ENCODE peak calls at places on chromosomes 2 and 18, in eight cellular contexts. One of them, this sample, is unnamed.

GRCh38 chr2:192559541-192560126 is 364.9 kb upstream of the TMEFF2 start:
- DNase-seq in IMR-90: no peak
- DNase-seq in BJ: no peak
- DNase-seq in epithelial cell of esophagus: peak
- DNase-seq in esophagus squamous epithelium: no peak
- DNase-seq in osteocyte: no peak
- DNase-seq in AG04450: no peak
- DNase-seq in GM10248: no peak
- DNase-seq in this sample: no peak

GRCh38 chr18:10131036-10131774 is 217.4 kb downstream of the VAPA start:
- DNase-seq in IMR-90: no peak
- DNase-seq in BJ: no peak
- DNase-seq in epithelial cell of esophagus: peak
- DNase-seq in esophagus squamous epithelium: no peak
- DNase-seq in osteocyte: no peak
- DNase-seq in AG04450: no peak
- DNase-seq in GM10248: no peak
- DNase-seq in this sample: no peak

GRCh38 chr18:2312440-2312839 is 258.9 kb downstream of the METTL4 start:
- DNase-seq in IMR-90: no peak
- DNase-seq in BJ: no peak
- DNase-seq in epithelial cell of esophagus: no peak
- DNase-seq in esophagus squamous epithelium: no peak
- DNase-seq in osteocyte: no peak
- DNase-seq in AG04450: no peak
- DNase-seq in GM10248: peak
- DNase-seq in this sample: peak

GRCh38 chr2:33726415-33726814 is 127.3 kb upstream of the FAM98A start:
- DNase-seq in IMR-90: no peak
- DNase-seq in BJ: no peak
- DNase-seq in epithelial cell of esophagus: no peak
- DNase-seq in esophagus squamous epithelium: no peak
- DNase-seq in osteocyte: no peak
- DNase-seq in AG04450: no peak
- DNase-seq in GM10248: no peak
- DNase-seq in this sample: no peak

GRCh38 chr2:45329045-45329677 is 281.9 kb downstream of the SRBD1 start:
- DNase-seq in IMR-90: peak
- DNase-seq in BJ: no peak
- DNase-seq in epithelial cell of esophagus: peak
- DNase-seq in esophagus squamous epithelium: no peak
- DNase-seq in osteocyte: no peak
- DNase-seq in AG04450: no peak
- DNase-seq in GM10248: no peak
- DNase-seq in this sample: no peak

GRCh38 chr2:19574788-19575260 is 216.4 kb upstream of the OSR1 start:
- DNase-seq in IMR-90: peak
- DNase-seq in BJ: peak
- DNase-seq in epithelial cell of esophagus: peak
- DNase-seq in esophagus squamous epithelium: no peak
- DNase-seq in osteocyte: no peak
- DNase-seq in AG04450: peak
- DNase-seq in GM10248: no peak
- DNase-seq in this sample: no peak

GRCh38 chr2:129880971-129881370 is 98.5 kb upstream of the RAB6C start:
- DNase-seq in IMR-90: no peak
- DNase-seq in BJ: no peak
- DNase-seq in epithelial cell of esophagus: no peak
- DNase-seq in esophagus squamous epithelium: no peak
- DNase-seq in osteocyte: peak
- DNase-seq in AG04450: no peak
- DNase-seq in GM10248: no peak
- DNase-seq in this sample: no peak

GRCh38 chr2:116435648-116436047 is 1378.8 kb upstream of the DDX18 start:
- DNase-seq in IMR-90: no peak
- DNase-seq in BJ: no peak
- DNase-seq in epithelial cell of esophagus: no peak
- DNase-seq in esophagus squamous epithelium: no peak
- DNase-seq in osteocyte: no peak
- DNase-seq in AG04450: no peak
- DNase-seq in GM10248: no peak
- DNase-seq in this sample: no peak

GRCh38 chr18:49487711-49488310 is 777 bp upstream of the C18orf32 start:
- DNase-seq in IMR-90: no peak
- DNase-seq in BJ: no peak
- DNase-seq in epithelial cell of esophagus: no peak
- DNase-seq in esophagus squamous epithelium: no peak
- DNase-seq in osteocyte: peak
- DNase-seq in AG04450: no peak
- DNase-seq in GM10248: no peak
- DNase-seq in this sample: no peak

GRCh38 chr18:44898536-44898935 is 217.8 kb downstream of the SETBP1 start:
- DNase-seq in IMR-90: no peak
- DNase-seq in BJ: no peak
- DNase-seq in epithelial cell of esophagus: peak
- DNase-seq in esophagus squamous epithelium: no peak
- DNase-seq in osteocyte: no peak
- DNase-seq in AG04450: no peak
- DNase-seq in GM10248: no peak
- DNase-seq in this sample: no peak

GRCh38 chr2:151302879-151303278 is 13.4 kb upstream of the NMI start:
- DNase-seq in IMR-90: peak
- DNase-seq in BJ: no peak
- DNase-seq in epithelial cell of esophagus: peak
- DNase-seq in esophagus squamous epithelium: no peak
- DNase-seq in osteocyte: no peak
- DNase-seq in AG04450: peak
- DNase-seq in GM10248: no peak
- DNase-seq in this sample: no peak

GRCh38 chr2:27844821-27845255 is 45.3 kb downstream of the RBKS start:
- DNase-seq in IMR-90: peak
- DNase-seq in BJ: peak
- DNase-seq in epithelial cell of esophagus: peak
- DNase-seq in esophagus squamous epithelium: no peak
- DNase-seq in osteocyte: no peak
- DNase-seq in AG04450: no peak
- DNase-seq in GM10248: no peak
- DNase-seq in this sample: no peak

GRCh38 chr2:150167711-150168110 is 319.8 kb downstream of the RND3 start:
- DNase-seq in IMR-90: peak
- DNase-seq in BJ: peak
- DNase-seq in epithelial cell of esophagus: peak
- DNase-seq in esophagus squamous epithelium: no peak
- DNase-seq in osteocyte: no peak
- DNase-seq in AG04450: no peak
- DNase-seq in GM10248: peak
- DNase-seq in this sample: peak

GRCh38 chr2:199471443-199472057 is 13.8 kb upstream of the SATB2 start:
- DNase-seq in IMR-90: peak
- DNase-seq in BJ: no peak
- DNase-seq in epithelial cell of esophagus: no peak
- DNase-seq in esophagus squamous epithelium: no peak
- DNase-seq in osteocyte: peak
- DNase-seq in AG04450: no peak
- DNase-seq in GM10248: peak
- DNase-seq in this sample: peak

GRCh38 chr18:12253517-12254136 is 534 bp upstream of the CIDEA start:
- DNase-seq in IMR-90: no peak
- DNase-seq in BJ: no peak
- DNase-seq in epithelial cell of esophagus: no peak
- DNase-seq in esophagus squamous epithelium: no peak
- DNase-seq in osteocyte: no peak
- DNase-seq in AG04450: no peak
- DNase-seq in GM10248: no peak
- DNase-seq in this sample: no peak

GRCh38 chr2:232327089-232328037 is 51.2 kb upstream of the ALPP start:
- DNase-seq in IMR-90: peak
- DNase-seq in BJ: peak
- DNase-seq in epithelial cell of esophagus: peak
- DNase-seq in esophagus squamous epithelium: no peak
- DNase-seq in osteocyte: peak
- DNase-seq in AG04450: peak
- DNase-seq in GM10248: peak
- DNase-seq in this sample: peak

GRCh38 chr2:232323328-232323650 is 55.3 kb upstream of the ALPP start:
- DNase-seq in IMR-90: no peak
- DNase-seq in BJ: no peak
- DNase-seq in epithelial cell of esophagus: no peak
- DNase-seq in esophagus squamous epithelium: no peak
- DNase-seq in osteocyte: no peak
- DNase-seq in AG04450: no peak
- DNase-seq in GM10248: no peak
- DNase-seq in this sample: no peak

GRCh38 chr2:232324778-232325177 is 53.8 kb upstream of the ALPP start:
- DNase-seq in IMR-90: no peak
- DNase-seq in BJ: no peak
- DNase-seq in epithelial cell of esophagus: no peak
- DNase-seq in esophagus squamous epithelium: no peak
- DNase-seq in osteocyte: no peak
- DNase-seq in AG04450: no peak
- DNase-seq in GM10248: no peak
- DNase-seq in this sample: no peak

GRCh38 chr2:232328038-232328435 is 50.5 kb upstream of the ALPP start:
- DNase-seq in IMR-90: no peak
- DNase-seq in BJ: no peak
- DNase-seq in epithelial cell of esophagus: no peak
- DNase-seq in esophagus squamous epithelium: no peak
- DNase-seq in osteocyte: no peak
- DNase-seq in AG04450: no peak
- DNase-seq in GM10248: no peak
- DNase-seq in this sample: no peak

DNA sequence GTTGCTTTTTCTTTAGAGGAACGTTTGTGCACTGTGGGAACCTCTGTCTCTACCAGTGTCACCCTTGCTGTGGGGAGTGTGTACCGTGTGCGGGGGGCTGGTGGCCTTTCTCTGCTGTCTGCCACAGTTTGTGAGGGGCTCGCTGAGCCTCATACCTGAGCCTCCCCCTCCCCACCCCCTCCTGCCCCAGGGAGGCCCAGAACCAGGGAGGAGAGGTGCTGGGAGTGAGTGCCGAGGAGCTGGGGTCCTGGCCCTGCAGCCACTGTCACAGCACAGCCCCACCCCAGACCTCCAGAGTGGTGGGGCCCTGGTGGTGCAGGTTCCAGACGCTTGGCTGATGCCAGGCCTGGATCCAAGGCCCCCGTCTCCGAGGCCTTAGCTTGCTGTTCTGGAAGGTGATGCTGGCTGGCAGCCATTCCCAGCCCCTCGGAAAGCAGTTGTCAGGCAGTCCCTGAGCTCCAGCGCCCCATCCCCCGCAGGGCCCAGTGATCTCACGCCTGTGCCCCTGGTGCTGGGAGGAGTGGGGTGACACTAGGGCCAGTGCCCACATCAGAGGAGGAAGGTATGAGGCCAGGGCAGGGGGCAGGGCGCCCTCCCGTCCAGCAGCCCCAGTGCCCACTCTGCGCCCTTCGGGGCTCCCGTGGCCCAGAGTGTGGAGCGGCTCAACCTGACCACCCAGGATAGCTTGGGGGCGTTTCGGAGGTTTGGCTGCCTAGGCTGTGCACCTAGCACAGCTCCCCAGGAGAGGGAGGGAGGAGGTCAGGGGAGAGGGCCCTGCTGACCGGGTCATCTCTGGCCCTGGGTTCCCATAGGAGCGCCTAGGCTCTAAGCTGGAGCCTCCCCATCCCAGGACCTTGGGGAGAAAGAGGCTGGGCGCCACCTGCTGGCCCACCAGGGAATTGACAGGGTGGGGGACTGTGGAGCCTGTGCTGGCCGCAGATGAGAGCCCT is 53.0 kb upstream of the ALPP start:
- DNase-seq in IMR-90: peak
- DNase-seq in BJ: no peak
- DNase-seq in epithelial cell of esophagus: peak
- DNase-seq in esophagus squamous epithelium: no peak
- DNase-seq in osteocyte: no peak
- DNase-seq in AG04450: peak
- DNase-seq in GM10248: peak
- DNase-seq in this sample: no peak
- TF ChIP-seq CTCF in IMR-90: peak
- TF ChIP-seq CTCF in BJ: peak
- TF ChIP-seq CTCF in epithelial cell of esophagus: peak
- TF ChIP-seq CTCF in esophagus squamous epithelium: peak
- TF ChIP-seq CTCF in osteocyte: peak
- TF ChIP-seq CTCF in AG04450: peak
- TF ChIP-seq CTCF in GM10248: peak
- TF ChIP-seq CTCF in this sample: peak

GRCh38 chr2:187580462-187581124 is 26.4 kb upstream of the TFPI start:
- DNase-seq in IMR-90: peak
- DNase-seq in BJ: no peak
- DNase-seq in epithelial cell of esophagus: peak
- DNase-seq in esophagus squamous epithelium: no peak
- DNase-seq in osteocyte: no peak
- DNase-seq in AG04450: peak
- DNase-seq in GM10248: no peak
- DNase-seq in this sample: peak
- TF ChIP-seq CTCF in IMR-90: peak
- TF ChIP-seq CTCF in BJ: peak
- TF ChIP-seq CTCF in epithelial cell of esophagus: peak
- TF ChIP-seq CTCF in esophagus squamous epithelium: peak
- TF ChIP-seq CTCF in osteocyte: peak
- TF ChIP-seq CTCF in AG04450: peak
- TF ChIP-seq CTCF in GM10248: peak
- TF ChIP-seq CTCF in this sample: no peak

DNA sequence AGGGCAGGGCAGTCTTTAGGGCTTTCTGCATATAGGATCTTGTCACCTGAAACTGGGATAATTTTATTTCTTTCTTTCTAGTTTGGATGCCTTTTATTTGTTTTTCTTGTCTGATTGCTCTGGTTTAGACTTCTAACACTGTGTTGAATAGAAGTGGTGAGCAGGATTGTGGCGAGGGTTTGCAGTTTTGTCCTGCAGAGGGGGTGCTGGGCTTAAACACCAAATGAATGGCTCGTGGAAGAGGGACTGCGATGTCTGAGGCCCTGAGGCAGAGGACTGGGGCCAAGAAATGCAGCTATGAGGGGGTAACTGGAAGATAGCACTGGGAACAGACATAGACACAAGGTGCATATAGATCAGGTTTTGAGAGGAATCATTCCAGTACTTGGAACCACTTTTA is 20.4 kb downstream of the UBE2F start:
- DNase-seq in IMR-90: no peak
- DNase-seq in BJ: no peak
- DNase-seq in epithelial cell of esophagus: no peak
- DNase-seq in esophagus squamous epithelium: no peak
- DNase-seq in osteocyte: no peak
- DNase-seq in AG04450: no peak
- DNase-seq in GM10248: no peak
- DNase-seq in this sample: no peak
- TF ChIP-seq CTCF in IMR-90: no peak
- TF ChIP-seq CTCF in BJ: no peak
- TF ChIP-seq CTCF in epithelial cell of esophagus: no peak
- TF ChIP-seq CTCF in esophagus squamous epithelium: no peak
- TF ChIP-seq CTCF in osteocyte: no peak
- TF ChIP-seq CTCF in AG04450: no peak
- TF ChIP-seq CTCF in GM10248: no peak
- TF ChIP-seq CTCF in this sample: no peak

DNA sequence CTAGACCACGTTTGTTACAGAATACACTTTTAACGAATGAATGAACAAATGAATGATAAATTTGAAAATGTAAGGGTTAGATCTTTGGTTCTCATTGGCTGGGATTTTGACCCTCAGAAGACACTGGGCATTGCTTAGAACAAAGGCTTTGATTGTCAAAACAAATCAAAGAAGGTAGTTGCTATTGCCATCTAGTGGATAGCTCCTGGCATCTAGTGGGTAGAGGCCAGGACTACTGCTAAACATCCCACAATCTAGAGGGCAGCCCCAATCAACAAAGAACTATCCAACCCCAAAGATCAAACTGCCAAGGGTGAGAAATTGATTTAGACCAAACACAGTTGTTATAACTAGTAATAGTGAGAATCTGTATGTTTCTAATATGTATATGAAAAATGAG is 552.3 kb downstream of the KCNJ3 start:
- DNase-seq in IMR-90: no peak
- DNase-seq in BJ: no peak
- DNase-seq in epithelial cell of esophagus: peak
- DNase-seq in esophagus squamous epithelium: no peak
- DNase-seq in osteocyte: no peak
- DNase-seq in AG04450: no peak
- DNase-seq in GM10248: no peak
- DNase-seq in this sample: peak
- TF ChIP-seq CTCF in IMR-90: no peak
- TF ChIP-seq CTCF in BJ: peak
- TF ChIP-seq CTCF in epithelial cell of esophagus: peak
- TF ChIP-seq CTCF in esophagus squamous epithelium: no peak
- TF ChIP-seq CTCF in osteocyte: peak
- TF ChIP-seq CTCF in AG04450: no peak
- TF ChIP-seq CTCF in GM10248: peak
- TF ChIP-seq CTCF in this sample: no peak

This sample was measured in GM20000.